ENCODE peak calls at places on chromosomes 6 and 20, in five cellular contexts. X is occipital lobe, M is left cardiac atrium, B is BE2C, K is KBM-7. D is an unnamed sample.

GRCh38 chr20:56504373-56505005 is 20.1 kb upstream of the FAM209A start:
- DNase-seq in X (no peak), M (no peak), B (no peak), K (peak; percentile 16), D (peak; percentile 9)

GRCh38 chr20:46205349-46205748 is 87.2 kb downstream of the CD40 start:
- DNase-seq in X (no peak), M (no peak), B (no peak), K (peak; percentile 26), D (no peak)

GRCh38 chr20:48026981-48027592 is 241.8 kb upstream of the SULF2 start:
- DNase-seq in X (no peak), M (no peak), B (no peak), K (no peak), D (no peak)

GRCh38 chr20:57698191-57698866 is 11.5 kb downstream of the PMEPA1 start:
- DNase-seq in X (no peak), M (no peak), B (no peak), K (no peak), D (no peak)

GRCh38 chr6:4943716-4944115 is 60.1 kb downstream of the RPP40 start:
- DNase-seq in X (no peak), M (no peak), B (no peak), K (no peak), D (no peak)

GRCh38 chr6:3211681-3212080 is 15.8 kb downstream of the TUBB2B start:
- DNase-seq in X (peak; percentile 49), M (no peak), B (no peak), K (no peak), D (no peak)

GRCh38 chr6:35725721-35726438 is 11.0 kb upstream of the ARMC12 start:
- DNase-seq in X (peak; percentile 78), M (peak; percentile 67), B (no peak), K (peak; percentile 68), D (no peak)

GRCh38 chr6:6469074-6469473 is 119.4 kb upstream of the LY86 start:
- DNase-seq in X (no peak), M (no peak), B (no peak), K (no peak), D (no peak)

GRCh38 chr6:167904791-167905190 is 78.1 kb downstream of the AFDN start:
- DNase-seq in X (no peak), M (no peak), B (no peak), K (no peak), D (no peak)

GRCh38 chr6:14881399-14881798 is 364.5 kb upstream of the JARID2 start:
- DNase-seq in X (no peak), M (no peak), B (no peak), K (no peak), D (no peak)

GRCh38 chr20:24523661-24524060 is 54.2 kb downstream of the SYNDIG1 start:
- DNase-seq in X (no peak), M (no peak), B (no peak), K (no peak), D (no peak)

GRCh38 chr20:52105045-52105572 is 86.5 kb downstream of the ZFP64 start:
- DNase-seq in X (no peak), M (peak; percentile 40), B (peak; percentile 63), K (no peak), D (no peak)

GRCh38 chr20:8049321-8049720 is 29.8 kb upstream of the TMX4 start:
- DNase-seq in X (no peak), M (no peak), B (no peak), K (no peak), D (no peak)

GRCh38 chr6:157253699-157254098 is 69.6 kb downstream of the TMEM242 start:
- DNase-seq in X (no peak), M (no peak), B (no peak), K (no peak), D (no peak)

D was measured in WERI-Rb-1.